ENCODE peak calls at places on chromosomes 7 and 10, in eight cellular contexts. J is CD8-positive, alpha-beta memory T cell; U is kidney tubule cell; S is CD4-positive, alpha-beta T cell; I is right atrium auricular region; N is neural crest cell; E is RWPE1; B is midbrain. O is an unnamed sample.

GRCh38 chr10:112507988-112508387 is 61.0 kb downstream of the VTI1A start:
- DNase-seq in J (no peak), U (no peak), S (no peak), I (no peak), N (no peak), E (no peak), B (no peak), O (no peak)

GRCh38 chr10:3068201-3068967 is 1.0 kb downstream of the PFKP start:
- DNase-seq in J (peak; percentile 34), U (peak; percentile 63), S (peak; percentile 36), I (peak; percentile 72), N (peak; percentile 39), E (peak; percentile 26), B (peak; percentile 17), O (peak; percentile 30)

GRCh38 chr10:4241724-4242345 is 456.8 kb upstream of the KLF6 start:
- DNase-seq in J (no peak), U (peak; percentile 71), S (no peak), I (no peak), N (peak; percentile 18), E (no peak), B (no peak), O (no peak)

GRCh38 chr7:44633254-44634186 is 27.1 kb downstream of the OGDH start:
- DNase-seq in J (peak; percentile 49), U (peak; percentile 92), S (peak; percentile 37), I (peak; percentile 84), N (no peak), E (peak; percentile 15), B (peak; percentile 30), O (no peak)

GRCh38 chr7:32200593-32200992 is 130.4 kb upstream of the PDE1C start:
- DNase-seq in J (no peak), U (no peak), S (no peak), I (no peak), N (no peak), E (no peak), B (no peak), O (no peak)

GRCh38 chr10:113111900-113112853 is 162.1 kb downstream of the TCF7L2 start:
- DNase-seq in J (no peak), U (no peak), S (no peak), I (no peak), N (no peak), E (peak; percentile 26), B (no peak), O (no peak)

GRCh38 chr7:132733860-132734259 is 157.6 kb upstream of the PLXNA4 start:
- DNase-seq in J (no peak), U (no peak), S (no peak), I (no peak), N (no peak), E (no peak), B (no peak), O (no peak)

GRCh38 chr10:77355844-77356243 is 281.8 kb downstream of the KCNMA1 start:
- DNase-seq in J (no peak), U (peak; percentile 82), S (no peak), I (no peak), N (no peak), E (peak; percentile 89), B (no peak), O (no peak)

GRCh38 chr7:114648680-114649079 is 234.1 kb downstream of the FOXP2 start:
- DNase-seq in J (no peak), U (no peak), S (no peak), I (no peak), N (no peak), E (no peak), B (no peak), O (no peak)

GRCh38 chr10:125094111-125094705 is 66.2 kb downstream of the CTBP2 start:
- DNase-seq in J (no peak), U (no peak), S (no peak), I (no peak), N (no peak), E (no peak), B (no peak), O (no peak)

GRCh38 chr7:151820486-151821105 is 56.3 kb downstream of the PRKAG2 start:
- DNase-seq in J (no peak), U (no peak), S (no peak), I (no peak), N (no peak), E (no peak), B (no peak), O (no peak)

GRCh38 chr10:43136995-43137700 is 1.1 kb upstream of the CSGALNACT2 start:
- DNase-seq in J (no peak), U (no peak), S (no peak), I (no peak), N (no peak), E (no peak), B (no peak), O (no peak)

GRCh38 chr10:116109881-116110280 is 163.1 kb downstream of the GFRA1 start:
- DNase-seq in J (no peak), U (no peak), S (no peak), I (no peak), N (no peak), E (no peak), B (no peak), O (no peak)

GRCh38 chr10:62388328-62388727 is 14.2 kb downstream of the ZNF365 start:
- DNase-seq in J (no peak), U (no peak), S (no peak), I (no peak), N (no peak), E (no peak), B (peak; percentile 23), O (peak; percentile 13)

GRCh38 chr10:73898730-73899400 is 12.1 kb upstream of the PLAU start:
- DNase-seq in J (no peak), U (peak; percentile 85), S (no peak), I (no peak), N (no peak), E (no peak), B (no peak), O (no peak)

GRCh38 chr7:113256883-113257531 is 138.7 kb upstream of the SMIM30 start:
- DNase-seq in J (no peak), U (no peak), S (no peak), I (no peak), N (no peak), E (no peak), B (no peak), O (no peak)

GRCh38 chr10:44051584-44052385 is 333.1 kb downstream of the CXCL12 start:
- DNase-seq in J (no peak), U (peak; percentile 97), S (no peak), I (no peak), N (no peak), E (peak; percentile 10), B (no peak), O (no peak)

GRCh38 chr10:73979428-73980407 is 18.2 kb upstream of the VCL start:
- DNase-seq in J (no peak), U (no peak), S (no peak), I (peak; percentile 16), N (no peak), E (no peak), B (no peak), O (no peak)

GRCh38 chr7:101913247-101913721 is 95.9 kb downstream of the CUX1 start:
- DNase-seq in J (no peak), U (no peak), S (no peak), I (no peak), N (no peak), E (no peak), B (no peak), O (no peak)

GRCh38 chr7:1512781-1513656 is 8.8 kb upstream of the INTS1 start:
- DNase-seq in J (no peak), U (peak; percentile 86), S (peak; percentile 37), I (peak; percentile 87), N (no peak), E (peak; percentile 90), B (peak; percentile 13), O (no peak)

GRCh38 chr7:82194011-82194410 is 249.6 kb downstream of the CACNA2D1 start:
- DNase-seq in J (no peak), U (peak; percentile 52), S (no peak), I (no peak), N (no peak), E (no peak), B (no peak), O (no peak)

GRCh38 chr7:149716007-149716931 is 57.1 kb downstream of the ZNF467 start:
- DNase-seq in J (no peak), U (peak; percentile 27), S (no peak), I (peak; percentile 57), N (no peak), E (peak; percentile 48), B (no peak), O (no peak)

GRCh38 chr10:129765664-129766550 is 198.2 kb downstream of the EBF3 start:
- DNase-seq in J (no peak), U (no peak), S (no peak), I (peak; percentile 43), N (no peak), E (no peak), B (no peak), O (no peak)

GRCh38 chr7:41027428-41028115 is 675.3 kb downstream of the INHBA start:
- DNase-seq in J (no peak), U (peak; percentile 99), S (no peak), I (no peak), N (no peak), E (peak; percentile 39), B (no peak), O (no peak)

GRCh38 chr7:140650367-140650766 is 9.8 kb upstream of the DENND2A start:
- DNase-seq in J (no peak), U (no peak), S (no peak), I (no peak), N (no peak), E (no peak), B (no peak), O (no peak)